ENCODE peak calls at places on chromosomes 1 and 21, in eight cellular contexts. N, G, O, Y, R, C, W and M are unnamed samples.
A peak's percentile ranks its signal among the peaks of the same experiment; 100 is the strongest.

GRCh38 chr1:15959847-15960446 is 16.0 kb downstream of the ZBTB17 start:
- DNase-seq in N (no peak), G (no peak), O (no peak), Y (no peak), R (no peak), C (no peak), W (no peak), M (no peak)

GRCh38 chr1:23793018-23793781 is 2.3 kb downstream of the LYPLA2 start:
- DNase-seq in N (no peak), G (peak; percentile 87), O (no peak), Y (peak; percentile 50), R (peak; percentile 70), C (no peak), W (peak; percentile 68), M (peak; percentile 48)

GRCh38 chr1:244645414-244645813 is 7.5 kb upstream of the DESI2 start:
- DNase-seq in N (no peak), G (no peak), O (no peak), Y (no peak), R (no peak), C (no peak), W (no peak), M (no peak)

GRCh38 chr1:8394456-8395321 is 76.8 kb downstream of the SLC45A1 start:
- DNase-seq in N (peak; percentile 93), G (no peak), O (no peak), Y (no peak), R (no peak), C (no peak), W (no peak), M (peak; percentile 87)

GRCh38 chr1:3074297-3074741 is 5.3 kb downstream of the PRDM16 start:
- DNase-seq in N (no peak), G (peak; percentile 76), O (no peak), Y (no peak), R (peak; percentile 48), C (no peak), W (no peak), M (no peak)

GRCh38 chr21:29342394-29342957 is 43.8 kb downstream of the BACH1 start:
- DNase-seq in N (peak; percentile 96), G (no peak), O (peak; percentile 82), Y (no peak), R (peak; percentile 76), C (no peak), W (peak; percentile 45), M (peak; percentile 91)

GRCh38 chr1:147109762-147110161 is 62.5 kb downstream of the PRKAB2 start:
- DNase-seq in N (no peak), G (no peak), O (no peak), Y (peak; percentile 37), R (no peak), C (no peak), W (peak; percentile 41), M (no peak)

GRCh38 chr21:39103689-39104088 is 79.6 kb downstream of the PSMG1 start:
- DNase-seq in N (no peak), G (no peak), O (peak; percentile 67), Y (no peak), R (no peak), C (peak; percentile 7), W (no peak), M (no peak)

GRCh38 chr1:227351443-227351842 is 33.2 kb upstream of the CDC42BPA start:
- DNase-seq in N (peak; percentile 93), G (no peak), O (no peak), Y (peak; percentile 44), R (peak; percentile 29), C (no peak), W (no peak), M (no peak)

GRCh38 chr1:1291023-1291528 is 10.8 kb downstream of the SCNN1D start:
- DNase-seq in N (peak; percentile 55), G (no peak), O (no peak), Y (no peak), R (no peak), C (no peak), W (no peak), M (no peak)

GRCh38 chr1:74504125-74505065 is 8.0 kb downstream of the LRRC53 start:
- DNase-seq in N (peak; percentile 72), G (no peak), O (no peak), Y (no peak), R (peak; percentile 54), C (peak; percentile 92), W (no peak), M (peak; percentile 74)

GRCh38 chr1:8116892-8117262 is 90.8 kb upstream of the ERRFI1 start:
- DNase-seq in N (no peak), G (no peak), O (peak; percentile 92), Y (no peak), R (peak; percentile 77), C (no peak), W (peak; percentile 64), M (peak; percentile 91)

GRCh38 chr21:39651206-39651605 is 38.5 kb downstream of the B3GALT5 start:
- DNase-seq in N (no peak), G (peak; percentile 10), O (no peak), Y (no peak), R (no peak), C (no peak), W (no peak), M (no peak)

GRCh38 chr1:229342305-229342901 is 444 bp downstream of the CCSAP start:
- DNase-seq in N (peak; percentile 83), G (peak; percentile 94), O (peak; percentile 91), Y (peak; percentile 89), R (peak; percentile 85), C (peak; percentile 95), W (peak; percentile 92), M (peak; percentile 75)

GRCh38 chr1:198086051-198086745 is 70.6 kb upstream of the NEK7 start:
- DNase-seq in N (no peak), G (no peak), O (no peak), Y (no peak), R (no peak), C (no peak), W (no peak), M (no peak)

GRCh38 chr1:153921080-153921802 is 1.5 kb downstream of the GATAD2B start:
- DNase-seq in N (no peak), G (no peak), O (no peak), Y (no peak), R (no peak), C (no peak), W (no peak), M (no peak)

DNA sequence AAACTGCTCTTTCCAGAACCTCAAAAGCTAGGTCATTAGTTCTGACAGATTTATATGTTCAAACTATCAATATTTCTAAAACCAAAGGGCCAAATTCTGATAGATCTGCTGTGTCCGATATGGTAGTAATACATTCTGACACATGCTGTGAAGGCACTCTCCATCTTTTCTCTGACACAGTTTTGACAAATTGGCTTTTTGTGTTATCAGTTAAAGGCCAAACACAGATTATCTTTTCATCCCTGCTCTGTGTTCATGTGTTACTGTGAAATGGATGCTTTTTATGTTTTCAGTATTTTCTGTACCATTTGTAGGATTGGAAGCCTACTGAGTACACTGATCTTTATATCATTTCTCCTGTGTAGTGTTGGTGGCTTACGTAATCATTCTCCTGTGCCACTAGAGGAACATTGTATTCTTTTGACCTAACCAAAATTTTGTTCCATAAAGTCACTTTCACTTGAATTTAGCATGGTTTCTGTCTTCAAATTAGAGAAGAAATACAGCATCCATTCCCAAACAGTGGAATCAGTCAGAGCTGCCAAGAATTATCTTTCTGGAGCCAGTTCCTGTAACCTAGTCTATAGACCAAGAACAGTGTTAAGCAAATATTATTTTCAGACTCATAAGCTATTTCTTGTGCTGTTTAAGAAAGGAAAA is 137.2 kb downstream of the ADGRL2 start:
- DNase-seq in N (no peak), G (no peak), O (no peak), Y (no peak), R (no peak), C (no peak), W (no peak), M (peak; percentile 30)
- TF ChIP-seq CTCF in N (no peak), G (no peak), O (no peak), Y (no peak), R (no peak), C (no peak), W (no peak), M (no peak)

DNA sequence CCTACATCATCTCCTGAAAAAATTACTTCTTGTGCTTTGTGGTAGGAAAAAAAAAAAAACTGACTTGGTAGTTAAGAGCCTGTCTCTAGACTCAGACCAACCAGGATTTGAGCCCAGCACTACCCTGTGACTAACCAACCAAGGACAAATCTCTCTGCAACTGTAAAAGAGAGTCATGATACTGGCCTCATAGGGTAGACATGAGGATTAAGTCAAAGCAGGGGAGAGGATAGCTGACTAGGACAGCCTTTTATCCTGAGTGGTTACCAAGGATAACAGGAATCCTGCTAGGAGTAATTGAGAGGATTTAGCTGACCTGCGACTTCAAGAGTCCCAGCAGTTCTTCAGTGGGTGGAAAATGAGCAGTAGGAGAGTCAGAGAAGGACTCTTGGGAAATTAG is 112.8 kb downstream of the C1orf21 start:
- DNase-seq in N (no peak), G (no peak), O (no peak), Y (no peak), R (no peak), C (no peak), W (no peak), M (no peak)
- H3K4me1 ChIP-seq in N (no peaks in the 10 kb centered on the region), G (no peaks in the 10 kb centered on the region), O (peaks cover 15% of the 10 kb centered on the region), Y (peaks cover 6% of the 10 kb centered on the region), R (peaks cover 22% of the 10 kb centered on the region), C (peaks cover 19% of the 10 kb centered on the region), W (no peaks in the 10 kb centered on the region), M (peaks cover 9% of the 10 kb centered on the region)

GRCh38 chr1:200895801-200896570 is 1.3 kb downstream of the INAVA start:
- DNase-seq in N (peak; percentile 31), G (no peak), O (no peak), Y (no peak), R (no peak), C (no peak), W (no peak), M (no peak)

GRCh38 chr1:200897188-200897710 is 2.5 kb downstream of the INAVA start:
- DNase-seq in N (no peak), G (no peak), O (no peak), Y (no peak), R (no peak), C (no peak), W (no peak), M (no peak)

GRCh38 chr1:200895448-200895799 is 724 bp downstream of the INAVA start:
- DNase-seq in N (peak; percentile 62), G (no peak), O (no peak), Y (no peak), R (no peak), C (no peak), W (no peak), M (no peak)

GRCh38 chr1:200894712-200895447 is at the start of gene INAVA:
- DNase-seq in N (peak; percentile 99), G (peak; percentile 82), O (no peak), Y (peak; percentile 78), R (no peak), C (peak; percentile 68), W (no peak), M (no peak)

GRCh38 chr1:200896571-200897187 is 2.0 kb downstream of the INAVA start:
- DNase-seq in N (peak; percentile 100), G (peak; percentile 86), O (no peak), Y (peak; percentile 50), R (no peak), C (peak; percentile 56), W (peak; percentile 74), M (peak; percentile 47)
- H3K4me3 ChIP-seq in N (peak overlapping the region; percentile 67), G (peak overlapping the region; percentile 41), O (no peak overlapping the region), Y (peak overlapping the region; percentile 30), R (no peak overlapping the region), C (no peak overlapping the region), W (no peak overlapping the region), M (no peak overlapping the region)

DNA sequence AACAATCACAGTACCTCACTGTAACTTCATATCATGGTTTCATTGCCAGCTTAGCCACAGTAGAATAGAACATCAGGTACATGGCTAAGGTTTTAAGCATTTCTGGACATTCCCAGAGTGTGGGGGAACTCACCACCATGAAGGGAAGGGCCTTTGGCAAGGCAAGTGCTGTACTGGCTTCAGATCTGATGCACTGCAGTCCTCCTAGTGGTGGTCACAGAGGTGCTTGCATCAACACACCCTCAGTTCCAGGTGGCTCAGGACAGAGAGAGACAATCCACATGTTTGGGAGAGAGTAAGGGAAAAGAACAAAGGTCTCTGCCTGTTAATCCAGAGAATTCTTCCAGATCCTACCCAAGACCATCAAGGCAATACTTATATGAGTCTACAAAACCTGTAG is 528.4 kb upstream of the RGS18 start:
- DNase-seq in N (no peak), G (no peak), O (no peak), Y (no peak), R (no peak), C (peak; percentile 68), W (no peak), M (no peak)
- TF ChIP-seq CTCF in N (no peak), G (no peak), O (no peak), Y (no peak), R (no peak), C (peak; percentile 66), W (no peak), M (no peak)